ENCODE peak calls at places on chromosomes 11 and 22, in eight cellular contexts. A is A549, U is tibial nerve, H is gastrocnemius medialis, Z is stomach, R is body of pancreas, S is heart left ventricle, M is adrenal gland. K is an unnamed sample.

GRCh38 chr11:74636633-74637184 is 44.3 kb downstream of the POLD3 start:
- DNase-seq in A (peak), U (no peak), H (no peak), Z (no peak), R (no peak), S (no peak), M (no peak), K (peak)

GRCh38 chr11:132935383-132935782 is 596.9 kb downstream of the OPCML start:
- DNase-seq in A (no peak), U (no peak), H (no peak), Z (no peak), R (no peak), S (no peak), M (no peak), K (no peak)

GRCh38 chr11:94782446-94782845 is 14.3 kb downstream of the AMOTL1 start:
- DNase-seq in A (no peak), U (no peak), H (no peak), Z (no peak), R (no peak), S (no peak), M (no peak), K (no peak)

GRCh38 chr22:20566420-20567260 is 59.2 kb downstream of the MED15 start:
- DNase-seq in A (no peak), U (no peak), H (no peak), Z (peak), R (peak), S (no peak), M (peak), K (no peak)

GRCh38 chr11:60860943-60861342 is 5.2 kb upstream of the PTGDR2 start:
- DNase-seq in A (no peak), U (no peak), H (no peak), Z (no peak), R (no peak), S (no peak), M (no peak), K (no peak)

GRCh38 chr11:60251485-60252207 is 8.7 kb upstream of the MS4A4E start:
- DNase-seq in A (no peak), U (no peak), H (no peak), Z (no peak), R (no peak), S (no peak), M (peak), K (no peak)

GRCh38 chr22:44926491-44927415 is 83.1 kb downstream of the PHF21B start:
- DNase-seq in A (no peak), U (no peak), H (no peak), Z (no peak), R (no peak), S (no peak), M (no peak), K (no peak)

GRCh38 chr11:72102631-72102945 is 509 bp downstream of the LAMTOR1 start:
- DNase-seq in A (no peak), U (no peak), H (no peak), Z (no peak), R (no peak), S (no peak), M (no peak), K (no peak)

GRCh38 chr11:4539603-4540219 is 5.3 kb upstream of the OR52M1 start:
- DNase-seq in A (peak), U (peak), H (no peak), Z (peak), R (peak), S (peak), M (peak), K (peak)

GRCh38 chr11:119024430-119025098 is 6.0 kb downstream of the TRAPPC4 start:
- DNase-seq in A (no peak), U (no peak), H (no peak), Z (no peak), R (no peak), S (no peak), M (no peak), K (no peak)
- TF ChIP-seq POLR2A in A (no peak), U (no peak), H (no peak), Z (no peak), R (no peak), S (no peak), M (no peak), K (no peak)

GRCh38 chr11:27216268-27217149 is 146.5 kb downstream of the CCDC34 start:
- DNase-seq in A (no peak), U (no peak), H (peak), Z (no peak), R (peak), S (peak), M (peak), K (no peak)
- TF ChIP-seq POLR2A in A (no peak), U (no peak), H (no peak), Z (no peak), R (no peak), S (no peak), M (no peak), K (no peak)

GRCh38 chr11:1749787-1750351 is 526 bp downstream of the IFITM10 start:
- DNase-seq in A (peak), U (no peak), H (no peak), Z (no peak), R (no peak), S (no peak), M (peak), K (peak)

GRCh38 chr11:1751521-1751921 is 1.1 kb upstream of the IFITM10 start:
- DNase-seq in A (no peak), U (no peak), H (peak), Z (no peak), R (no peak), S (no peak), M (peak), K (no peak)

GRCh38 chr11:1750840-1751520 is 585 bp upstream of the IFITM10 start:
- DNase-seq in A (no peak), U (no peak), H (no peak), Z (no peak), R (no peak), S (no peak), M (peak), K (no peak)

GRCh38 chr11:1749020-1749758 is 1.2 kb downstream of the IFITM10 start:
- DNase-seq in A (no peak), U (no peak), H (no peak), Z (no peak), R (no peak), S (no peak), M (peak), K (peak)

GRCh38 chr11:1750481-1750839 is at the start of gene IFITM10:
- DNase-seq in A (no peak), U (no peak), H (no peak), Z (peak), R (no peak), S (no peak), M (peak), K (peak)
- TF ChIP-seq POLR2A in A (no peak), U (peak), H (no peak), Z (no peak), R (no peak), S (no peak), M (peak), K (peak)

DNA sequence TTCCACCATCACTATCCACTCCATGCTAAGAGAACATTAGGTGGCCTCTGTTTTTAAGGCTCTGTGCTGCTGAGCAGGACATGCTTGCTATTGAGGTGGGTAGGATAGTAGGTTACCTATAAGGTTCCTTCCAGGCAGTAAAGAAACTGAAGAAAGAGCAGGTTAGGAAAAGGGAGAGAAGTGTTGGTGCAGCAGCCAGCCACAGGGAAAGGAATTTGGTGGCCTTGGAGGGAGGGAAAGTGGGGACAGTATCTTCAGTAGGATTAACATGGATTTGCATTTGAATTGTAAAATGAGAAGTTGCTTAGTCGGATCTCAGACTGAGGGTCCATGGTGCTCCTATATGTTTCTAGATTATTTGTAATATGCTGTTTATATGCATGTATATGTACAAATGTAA is 49.2 kb upstream of the OLFML1 start:
- DNase-seq in A (no peak), U (no peak), H (no peak), Z (no peak), R (no peak), S (no peak), M (no peak), K (no peak)
- TF ChIP-seq POLR2A in A (no peak), U (no peak), H (no peak), Z (no peak), R (no peak), S (no peak), M (no peak), K (no peak)

GRCh38 chr22:42270512-42271190 is at the start of gene TCF20:
- DNase-seq in A (peak), U (peak), H (peak), Z (peak), R (peak), S (peak), M (peak), K (peak)

GRCh38 chr22:42271191-42271813 is 849 bp upstream of the TCF20 start:
- DNase-seq in A (no peak), U (no peak), H (no peak), Z (no peak), R (no peak), S (no peak), M (no peak), K (no peak)

GRCh38 chr22:42268852-42269406 is 1.5 kb downstream of the TCF20 start:
- DNase-seq in A (no peak), U (no peak), H (no peak), Z (no peak), R (peak), S (no peak), M (no peak), K (no peak)

GRCh38 chr22:42269407-42270177 is 861 bp downstream of the TCF20 start:
- DNase-seq in A (peak), U (no peak), H (peak), Z (peak), R (peak), S (peak), M (peak), K (peak)

GRCh38 chr22:42270178-42270511 is 308 bp downstream of the TCF20 start:
- DNase-seq in A (no peak), U (no peak), H (no peak), Z (no peak), R (peak), S (peak), M (no peak), K (peak)
- TF ChIP-seq POLR2A in A (no peak), U (no peak), H (no peak), Z (no peak), R (no peak), S (no peak), M (no peak), K (no peak)

GRCh38 chr11:117073539-117073938 is 24.7 kb downstream of the SIK3 start:
- DNase-seq in A (no peak), U (no peak), H (no peak), Z (no peak), R (no peak), S (no peak), M (no peak), K (no peak)

GRCh38 chr11:117075186-117075585 is 23.0 kb downstream of the SIK3 start:
- DNase-seq in A (no peak), U (no peak), H (no peak), Z (no peak), R (no peak), S (no peak), M (no peak), K (no peak)

GRCh38 chr11:117074122-117074521 is 24.1 kb downstream of the SIK3 start:
- DNase-seq in A (no peak), U (no peak), H (no peak), Z (no peak), R (no peak), S (no peak), M (no peak), K (no peak)

GRCh38 chr11:117071344-117071787 is 26.9 kb downstream of the SIK3 start:
- DNase-seq in A (no peak), U (no peak), H (peak), Z (peak), R (peak), S (peak), M (peak), K (no peak)

GRCh38 chr11:117072517-117073218 is 25.6 kb downstream of the SIK3 start:
- DNase-seq in A (peak), U (no peak), H (no peak), Z (no peak), R (no peak), S (no peak), M (peak), K (no peak)
- TF ChIP-seq POLR2A in A (no peak), U (no peak), H (no peak), Z (no peak), R (no peak), S (no peak), M (no peak), K (no peak)

GRCh38 chr11:47723041-47723440 is 7.9 kb upstream of the AGBL2 start:
- DNase-seq in A (no peak), U (no peak), H (peak), Z (no peak), R (no peak), S (no peak), M (peak), K (no peak)

GRCh38 chr11:47720651-47721050 is 5.5 kb upstream of the AGBL2 start:
- DNase-seq in A (no peak), U (no peak), H (no peak), Z (no peak), R (no peak), S (no peak), M (no peak), K (no peak)

GRCh38 chr11:47726878-47727514 is 11.8 kb upstream of the AGBL2 start:
- DNase-seq in A (no peak), U (no peak), H (no peak), Z (no peak), R (no peak), S (no peak), M (peak), K (no peak)

GRCh38 chr11:47724041-47724729 is 9.0 kb upstream of the AGBL2 start:
- DNase-seq in A (no peak), U (no peak), H (peak), Z (no peak), R (peak), S (no peak), M (peak), K (no peak)

GRCh38 chr11:47725445-47726442 is 10.6 kb upstream of the AGBL2 start:
- DNase-seq in A (no peak), U (no peak), H (no peak), Z (no peak), R (no peak), S (no peak), M (no peak), K (no peak)
- TF ChIP-seq POLR2A in A (no peak), U (no peak), H (no peak), Z (no peak), R (no peak), S (no peak), M (no peak), K (no peak)

K was measured in H54.